ENCODE peak calls at places on chromosomes 11 and 22, in four cellular contexts. A is NCI-H460, Z is A172, D is aorta. E is an unnamed sample.

GRCh38 chr11:73854680-73855079 is 22.0 kb downstream of the COA4 start:
- DNase-seq in A (no peak), D (no peak), Z (no peak), E (no peak)

GRCh38 chr22:30182365-30182764 is 64.2 kb downstream of the LIF start:
- DNase-seq in Z (no peak), D (no peak), A (peak), E (no peak)

GRCh38 chr22:31087744-31088215 is 6.7 kb downstream of the SMTN start:
- DNase-seq in A (no peak), D (no peak), Z (no peak), E (no peak)

GRCh38 chr11:77374108-77374507 is 72.6 kb upstream of the GDPD4 start:
- DNase-seq in Z (no peak), A (no peak), D (no peak), E (no peak)

GRCh38 chr22:42747701-42748513 is 27.2 kb upstream of the A4GALT start:
- DNase-seq in A (no peak), D (no peak), Z (peak), E (peak)

GRCh38 chr11:6724013-6724412 is 40.9 kb upstream of the MRPL17 start:
- DNase-seq in A (no peak), Z (no peak), D (no peak), E (no peak)

GRCh38 chr11:83682645-83682973 is 396.4 kb upstream of the CCDC90B start:
- DNase-seq in A (no peak), Z (no peak), D (no peak), E (no peak)

GRCh38 chr11:44016129-44016528 is 31.7 kb upstream of the ACCSL start:
- DNase-seq in D (peak), Z (peak), A (no peak), E (peak)

GRCh38 chr11:63909621-63910506 is 7.1 kb downstream of the RCOR2 start:
- DNase-seq in D (no peak), A (no peak), Z (no peak), E (no peak)

GRCh38 chr11:36292311-36292722 is 3.1 kb upstream of the COMMD9 start:
- DNase-seq in Z (peak), D (no peak), A (peak), E (no peak)